ENCODE peak calls at places on chromosomes 2 and 18, in nine cellular contexts. One of them, this sample, is unnamed.

GRCh38 chr2:25041307-25041927 is 459 bp upstream of the EFR3B start:
- DNase-seq in EL: peak; percentile 69
- DNase-seq in NCI-H1436: peak; percentile 70
- DNase-seq in nephron progenitor cell: peak; percentile 67
- DNase-seq in cardiac fibroblast: peak; percentile 39
- DNase-seq in T-helper 17 cell: no peak
- DNase-seq in A172: peak; percentile 80
- DNase-seq in GM12865: peak; percentile 38
- DNase-seq in stimulated activated naive CD8-positive, alpha-beta T cell treated with anti-CD3 and anti-CD28 coated beads, Interleukin-15, amount 100 ng/mL, for 72 hours: peak; percentile 26
- DNase-seq in this sample: peak; percentile 48

GRCh38 chr2:119718391-119719260 is 39.6 kb downstream of the TMEM177 start:
- DNase-seq in EL: no peak
- DNase-seq in NCI-H1436: no peak
- DNase-seq in nephron progenitor cell: no peak
- DNase-seq in cardiac fibroblast: no peak
- DNase-seq in T-helper 17 cell: no peak
- DNase-seq in A172: no peak
- DNase-seq in GM12865: no peak
- DNase-seq in stimulated activated naive CD8-positive, alpha-beta T cell treated with anti-CD3 and anti-CD28 coated beads, Interleukin-15, amount 100 ng/mL, for 72 hours: no peak
- DNase-seq in this sample: no peak

GRCh38 chr18:54250846-54251251 is 18.5 kb upstream of the POLI start:
- DNase-seq in EL: peak; percentile 12
- DNase-seq in NCI-H1436: no peak
- DNase-seq in nephron progenitor cell: no peak
- DNase-seq in cardiac fibroblast: no peak
- DNase-seq in T-helper 17 cell: no peak
- DNase-seq in A172: no peak
- DNase-seq in GM12865: peak; percentile 69
- DNase-seq in stimulated activated naive CD8-positive, alpha-beta T cell treated with anti-CD3 and anti-CD28 coated beads, Interleukin-15, amount 100 ng/mL, for 72 hours: no peak
- DNase-seq in this sample: no peak

GRCh38 chr2:233184669-233185068 is 66.8 kb upstream of the ATG16L1 start:
- DNase-seq in EL: no peak
- DNase-seq in NCI-H1436: no peak
- DNase-seq in nephron progenitor cell: no peak
- DNase-seq in cardiac fibroblast: no peak
- DNase-seq in T-helper 17 cell: no peak
- DNase-seq in A172: no peak
- DNase-seq in GM12865: no peak
- DNase-seq in stimulated activated naive CD8-positive, alpha-beta T cell treated with anti-CD3 and anti-CD28 coated beads, Interleukin-15, amount 100 ng/mL, for 72 hours: no peak
- DNase-seq in this sample: no peak

GRCh38 chr2:202339052-202339870 is 36.9 kb upstream of the BMPR2 start:
- DNase-seq in EL: peak; percentile 69
- DNase-seq in NCI-H1436: peak; percentile 43
- DNase-seq in nephron progenitor cell: no peak
- DNase-seq in cardiac fibroblast: peak; percentile 61
- DNase-seq in T-helper 17 cell: no peak
- DNase-seq in A172: peak; percentile 18
- DNase-seq in GM12865: no peak
- DNase-seq in stimulated activated naive CD8-positive, alpha-beta T cell treated with anti-CD3 and anti-CD28 coated beads, Interleukin-15, amount 100 ng/mL, for 72 hours: no peak
- DNase-seq in this sample: no peak

GRCh38 chr2:77193858-77194448 is 328.2 kb downstream of the LRRTM4 start:
- DNase-seq in EL: no peak
- DNase-seq in NCI-H1436: no peak
- DNase-seq in nephron progenitor cell: no peak
- DNase-seq in cardiac fibroblast: no peak
- DNase-seq in T-helper 17 cell: no peak
- DNase-seq in A172: no peak
- DNase-seq in GM12865: no peak
- DNase-seq in stimulated activated naive CD8-positive, alpha-beta T cell treated with anti-CD3 and anti-CD28 coated beads, Interleukin-15, amount 100 ng/mL, for 72 hours: no peak
- DNase-seq in this sample: no peak

GRCh38 chr2:207884127-207884526 is 114.4 kb upstream of the FZD5 start:
- DNase-seq in EL: no peak
- DNase-seq in NCI-H1436: no peak
- DNase-seq in nephron progenitor cell: no peak
- DNase-seq in cardiac fibroblast: no peak
- DNase-seq in T-helper 17 cell: no peak
- DNase-seq in A172: no peak
- DNase-seq in GM12865: no peak
- DNase-seq in stimulated activated naive CD8-positive, alpha-beta T cell treated with anti-CD3 and anti-CD28 coated beads, Interleukin-15, amount 100 ng/mL, for 72 hours: no peak
- DNase-seq in this sample: no peak

GRCh38 chr2:10654069-10654468 is 35.7 kb downstream of the NOL10 start:
- DNase-seq in EL: peak; percentile 64
- DNase-seq in NCI-H1436: peak; percentile 44
- DNase-seq in nephron progenitor cell: no peak
- DNase-seq in cardiac fibroblast: peak; percentile 17
- DNase-seq in T-helper 17 cell: no peak
- DNase-seq in A172: peak; percentile 88
- DNase-seq in GM12865: no peak
- DNase-seq in stimulated activated naive CD8-positive, alpha-beta T cell treated with anti-CD3 and anti-CD28 coated beads, Interleukin-15, amount 100 ng/mL, for 72 hours: peak; percentile 77
- DNase-seq in this sample: no peak

GRCh38 chr18:8431036-8431435 is 178.2 kb upstream of the RAB12 start:
- DNase-seq in EL: no peak
- DNase-seq in NCI-H1436: no peak
- DNase-seq in nephron progenitor cell: no peak
- DNase-seq in cardiac fibroblast: no peak
- DNase-seq in T-helper 17 cell: no peak
- DNase-seq in A172: no peak
- DNase-seq in GM12865: no peak
- DNase-seq in stimulated activated naive CD8-positive, alpha-beta T cell treated with anti-CD3 and anti-CD28 coated beads, Interleukin-15, amount 100 ng/mL, for 72 hours: no peak
- DNase-seq in this sample: no peak

GRCh38 chr2:178480227-178481181 is at the start of gene PLEKHA3:
- DNase-seq in EL: peak; percentile 98
- DNase-seq in NCI-H1436: peak; percentile 71
- DNase-seq in nephron progenitor cell: peak; percentile 92
- DNase-seq in cardiac fibroblast: peak; percentile 99
- DNase-seq in T-helper 17 cell: peak; percentile 73
- DNase-seq in A172: peak; percentile 92
- DNase-seq in GM12865: peak; percentile 89
- DNase-seq in stimulated activated naive CD8-positive, alpha-beta T cell treated with anti-CD3 and anti-CD28 coated beads, Interleukin-15, amount 100 ng/mL, for 72 hours: peak; percentile 79
- DNase-seq in this sample: peak; percentile 91

GRCh38 chr2:170394988-170395387 is 217.0 kb downstream of the MYO3B start:
- DNase-seq in EL: no peak
- DNase-seq in NCI-H1436: no peak
- DNase-seq in nephron progenitor cell: no peak
- DNase-seq in cardiac fibroblast: no peak
- DNase-seq in T-helper 17 cell: no peak
- DNase-seq in A172: no peak
- DNase-seq in GM12865: no peak
- DNase-seq in stimulated activated naive CD8-positive, alpha-beta T cell treated with anti-CD3 and anti-CD28 coated beads, Interleukin-15, amount 100 ng/mL, for 72 hours: no peak
- DNase-seq in this sample: no peak

GRCh38 chr2:197486175-197486574 is 13.5 kb downstream of the HSPD1 start:
- DNase-seq in EL: no peak
- DNase-seq in NCI-H1436: no peak
- DNase-seq in nephron progenitor cell: no peak
- DNase-seq in cardiac fibroblast: no peak
- DNase-seq in T-helper 17 cell: no peak
- DNase-seq in A172: no peak
- DNase-seq in GM12865: no peak
- DNase-seq in stimulated activated naive CD8-positive, alpha-beta T cell treated with anti-CD3 and anti-CD28 coated beads, Interleukin-15, amount 100 ng/mL, for 72 hours: no peak
- DNase-seq in this sample: no peak

GRCh38 chr2:36478999-36479398 is 119.0 kb downstream of the FEZ2 start:
- DNase-seq in EL: no peak
- DNase-seq in NCI-H1436: no peak
- DNase-seq in nephron progenitor cell: no peak
- DNase-seq in cardiac fibroblast: no peak
- DNase-seq in T-helper 17 cell: no peak
- DNase-seq in A172: no peak
- DNase-seq in GM12865: no peak
- DNase-seq in stimulated activated naive CD8-positive, alpha-beta T cell treated with anti-CD3 and anti-CD28 coated beads, Interleukin-15, amount 100 ng/mL, for 72 hours: no peak
- DNase-seq in this sample: no peak

This sample was measured in HuH-7.